ENCODE peak calls at places on chromosomes 6 and 20, in six cellular contexts. U, F, O, D, E and N are unnamed samples.

GRCh38 chr6:73121421-73121993 is 103.8 kb downstream of the KHDC1L start:
- DNase-seq in U (no peak), F (peak), O (no peak), D (no peak), E (peak), N (peak)

GRCh38 chr6:147099974-147100373 is 104.2 kb upstream of the STXBP5 start:
- DNase-seq in U (no peak), F (peak), O (no peak), D (no peak), E (peak), N (peak)

GRCh38 chr20:58989196-58989595 is 8.1 kb downstream of the NELFCD start:
- DNase-seq in U (no peak), F (no peak), O (no peak), D (no peak), E (no peak), N (no peak)

GRCh38 chr20:1644101-1644962 is 13.2 kb downstream of the SIRPG start:
- DNase-seq in U (no peak), F (no peak), O (no peak), D (no peak), E (no peak), N (no peak)

GRCh38 chr6:160163425-160163824 is 41.8 kb downstream of the SLC22A1 start:
- DNase-seq in U (no peak), F (no peak), O (no peak), D (no peak), E (no peak), N (no peak)

GRCh38 chr6:40166963-40167362 is 232.7 kb upstream of the MOCS1 start:
- DNase-seq in U (no peak), F (no peak), O (no peak), D (no peak), E (no peak), N (no peak)

GRCh38 chr6:156731436-156731835 is 45.7 kb upstream of the ARID1B start:
- DNase-seq in U (peak), F (peak), O (no peak), D (no peak), E (peak), N (peak)

GRCh38 chr6:53492860-53493634 is 51.9 kb downstream of the GCLC start:
- DNase-seq in U (peak), F (no peak), O (no peak), D (no peak), E (peak), N (peak)

GRCh38 chr20:37384683-37385174 is 38.8 kb downstream of the SRC start:
- DNase-seq in U (peak), F (no peak), O (peak), D (peak), E (peak), N (peak)

GRCh38 chr6:125022391-125022989 is 60.3 kb downstream of the RNF217 start:
- DNase-seq in U (no peak), F (no peak), O (no peak), D (no peak), E (no peak), N (no peak)

GRCh38 chr6:16154904-16155303 is 26.0 kb downstream of the MYLIP start:
- DNase-seq in U (no peak), F (no peak), O (no peak), D (no peak), E (peak), N (peak)

GRCh38 chr6:36025932-36026327 is 1.5 kb upstream of the SLC26A8 start:
- DNase-seq in U (no peak), F (no peak), O (no peak), D (no peak), E (no peak), N (peak)

GRCh38 chr6:9623228-9623832 is 791.5 kb downstream of the TFAP2A start:
- DNase-seq in U (no peak), F (no peak), O (no peak), D (no peak), E (no peak), N (no peak)
- H3K4me3 ChIP-seq in U (no peak), F (no peak), O (no peak), D (no peak), E (no peak), N (no peak)

DNA sequence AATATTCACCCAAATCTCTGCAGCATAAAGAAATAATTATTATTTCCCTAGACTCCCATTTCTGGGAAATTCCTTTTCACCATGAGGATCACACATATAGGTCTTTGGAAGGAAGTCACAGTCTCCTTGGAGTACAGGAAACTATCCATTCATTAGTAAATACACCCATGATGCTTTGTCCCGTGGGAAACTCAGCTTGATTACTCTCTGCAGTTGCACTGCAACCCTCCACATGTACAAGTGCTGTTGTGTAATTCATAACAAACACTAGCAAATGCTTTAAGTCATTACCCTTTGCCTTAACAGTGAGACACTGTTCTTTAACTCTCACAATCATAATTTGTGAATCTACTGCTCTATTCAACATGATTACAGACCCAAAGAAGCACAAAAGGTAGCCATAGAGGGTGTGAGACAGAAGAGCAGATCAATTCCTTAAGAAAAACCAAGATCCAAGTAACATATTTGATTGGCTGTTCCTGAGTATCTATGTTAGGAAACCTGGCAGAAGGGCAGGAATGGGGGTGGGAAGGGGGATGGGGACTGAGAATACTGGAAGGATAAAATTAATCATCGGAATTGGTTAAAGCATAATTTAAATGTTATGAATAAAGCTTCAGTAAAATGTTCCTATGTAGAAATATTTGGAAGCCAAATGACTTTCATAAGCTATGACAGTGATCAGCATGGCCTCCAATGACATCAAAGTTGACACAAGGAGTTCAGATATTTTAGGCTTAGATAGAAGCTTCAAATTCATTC is 268.0 kb downstream of the HACE1 start:
- DNase-seq in U (no peak), F (no peak), O (no peak), D (no peak), E (no peak), N (peak)
- TF ChIP-seq CTCF in U (no peak), F (no peak), O (no peak), D (no peak), E (no peak), N (no peak)

GRCh38 chr6:127519469-127519785 is 292 bp upstream of the MTCL3 start:
- DNase-seq in U (no peak), F (no peak), O (no peak), D (no peak), E (no peak), N (no peak)

GRCh38 chr6:127517698-127518097 is 1.4 kb downstream of the MTCL3 start:
- DNase-seq in U (no peak), F (no peak), O (no peak), D (no peak), E (no peak), N (no peak)

GRCh38 chr6:127518212-127518709 is 874 bp downstream of the MTCL3 start:
- DNase-seq in U (no peak), F (no peak), O (no peak), D (no peak), E (no peak), N (no peak)

GRCh38 chr6:127520061-127520460 is 926 bp upstream of the MTCL3 start:
- DNase-seq in U (peak), F (no peak), O (no peak), D (no peak), E (peak), N (peak)

DNA sequence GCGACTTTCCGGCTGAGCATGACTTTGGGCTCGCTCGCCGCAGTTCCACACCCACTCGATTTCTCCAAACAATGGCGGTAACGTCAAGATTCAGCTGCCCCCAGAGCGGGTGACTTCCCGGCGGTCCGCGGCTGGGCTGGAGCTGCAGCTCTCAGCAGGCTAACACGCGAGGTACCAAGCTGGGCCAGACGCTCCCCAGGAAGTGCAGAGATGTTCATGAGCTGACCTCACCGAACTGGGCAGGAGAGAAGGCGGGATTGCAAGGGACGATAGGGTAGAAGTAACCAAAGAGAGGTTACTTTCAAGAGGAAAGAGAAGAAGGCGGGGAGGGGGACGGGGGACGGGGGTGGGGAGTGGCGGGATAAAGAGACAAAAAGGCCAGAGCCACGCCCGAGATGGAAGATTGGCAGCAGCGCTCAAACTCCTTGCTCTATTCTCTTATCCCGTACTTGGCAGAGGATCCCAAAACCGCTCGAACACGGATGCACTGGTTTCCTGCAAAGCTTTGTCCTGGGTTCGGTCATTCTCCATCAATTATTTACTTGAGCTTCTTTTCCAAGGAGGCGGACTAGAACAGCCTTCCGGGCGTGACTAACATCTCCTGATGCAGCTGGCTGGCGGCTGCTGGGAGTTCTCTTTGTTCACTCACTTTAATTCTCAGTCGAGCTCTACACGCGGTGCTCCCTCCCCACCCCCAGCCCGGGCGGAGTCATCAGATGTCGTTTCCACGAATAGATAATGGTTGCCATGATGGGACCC is at the start of gene MTCL3:
- DNase-seq in U (no peak), F (no peak), O (no peak), D (no peak), E (peak), N (peak)
- H3K4me3 ChIP-seq in U (no peak), F (peak), O (peak), D (no peak), E (peak), N (peak)

DNA sequence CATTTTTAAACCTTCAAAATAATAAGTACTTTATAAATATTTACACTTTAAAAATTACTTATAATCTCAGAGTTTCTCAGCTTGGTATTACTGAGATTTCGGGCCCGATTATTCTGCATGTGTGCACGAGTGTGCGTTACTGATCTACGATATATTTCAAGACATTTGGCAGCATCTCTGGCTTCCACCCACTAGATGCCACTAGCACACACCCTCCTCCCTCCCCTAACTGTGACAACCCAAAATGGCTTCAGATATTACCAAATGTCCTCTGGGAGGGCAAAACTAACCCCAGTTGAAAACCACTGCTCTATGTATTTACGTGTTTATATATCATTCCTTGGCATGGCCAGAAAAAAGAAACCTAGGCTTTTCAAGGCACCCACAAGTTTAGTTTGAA is 95.9 kb downstream of the FYN start:
- DNase-seq in U (peak), F (no peak), O (no peak), D (no peak), E (no peak), N (no peak)
- TF ChIP-seq CTCF in U (peak), F (no peak), O (no peak), D (no peak), E (peak), N (no peak)